ENCODE peak calls at places on chromosomes 3 and 15, in six cellular contexts. D is NCI-H1417; K is ELR; M is activated naive CD4-positive, alpha-beta T cell treated with anti-CD3 and anti-CD28 coated beads for 36 hours; U is glutamatergic neuron; S is A549. C is an unnamed sample.

GRCh38 chr3:195031574-195032003 is 239.4 kb downstream of the XXYLT1 start:
- DNase-seq in S (no peak), M (no peak), D (peak; percentile 53), K (no peak), U (no peak), C (no peak)

GRCh38 chr15:66253296-66253642 is 281 bp downstream of the MEGF11 start:
- DNase-seq in S (no peak), D (no peak), U (no peak), M (no peak), K (no peak), C (no peak)

GRCh38 chr3:187678869-187679268 is 8.7 kb upstream of the SST start:
- DNase-seq in D (peak; percentile 73), U (peak; percentile 62), M (peak; percentile 64), K (peak; percentile 72), S (peak; percentile 47), C (peak; percentile 59)

GRCh38 chr3:61944736-61945135 is 383.4 kb downstream of the PTPRG start:
- DNase-seq in S (no peak), K (no peak), D (no peak), M (no peak), U (no peak), C (no peak)

GRCh38 chr3:186599142-186599784 is 13.6 kb upstream of the AHSG start:
- DNase-seq in U (no peak), M (no peak), K (no peak), D (no peak), S (no peak), C (no peak)

GRCh38 chr3:166471074-166471753 is 634.0 kb upstream of the BCHE start:
- DNase-seq in M (no peak), S (no peak), U (no peak), D (no peak), K (no peak), C (no peak)

GRCh38 chr3:37138816-37139215 is 35.6 kb downstream of the LRRFIP2 start:
- DNase-seq in U (no peak), K (peak; percentile 24), S (no peak), D (peak; percentile 0), M (no peak), C (no peak)

GRCh38 chr15:40917585-40917984 is 11.6 kb upstream of the DLL4 start:
- DNase-seq in D (no peak), M (no peak), U (no peak), S (no peak), K (no peak), C (no peak)

GRCh38 chr3:33130144-33130543 is 16.3 kb downstream of the CRTAP start:
- DNase-seq in M (no peak), D (no peak), U (no peak), S (no peak), K (no peak), C (peak; percentile 10)